ENCODE peak calls at places on chromosomes 3 and 15, in seven cellular contexts. U is bronchial epithelial cell, A is uterus, O is right lobe of liver, R is mucosa of descending colon, N is neural progenitor cell, T is ovary. C is an unnamed sample.

GRCh38 chr15:69604050-69604378 is 151.4 kb downstream of the RPLP1 start:
- DNase-seq in U (peak), A (no peak), O (peak), R (peak), N (no peak), T (no peak), C (no peak)

GRCh38 chr15:67474405-67475080 is 46.4 kb upstream of the C15orf61 start:
- DNase-seq in U (no peak), A (no peak), O (no peak), R (no peak), N (no peak), T (no peak), C (no peak)

GRCh38 chr15:27704939-27705514 is 394.1 kb downstream of the OCA2 start:
- DNase-seq in U (no peak), A (no peak), O (no peak), R (no peak), N (peak), T (no peak), C (no peak)

GRCh38 chr3:85005947-85006346 is 47.2 kb downstream of the CADM2 start:
- DNase-seq in U (no peak), A (no peak), O (no peak), R (no peak), N (peak), T (no peak), C (no peak)

GRCh38 chr3:116561529-116561928 is 116.2 kb upstream of the LSAMP start:
- DNase-seq in U (no peak), A (no peak), O (no peak), R (no peak), N (no peak), T (no peak), C (no peak)

GRCh38 chr15:45634442-45635190 is at the start of gene SQOR:
- DNase-seq in U (peak), A (peak), O (peak), R (peak), N (peak), T (peak), C (no peak)

GRCh38 chr15:38562278-38562677 is 2.3 kb downstream of the RASGRP1 start:
- DNase-seq in U (no peak), A (no peak), O (no peak), R (no peak), N (no peak), T (no peak), C (no peak)

GRCh38 chr3:156668073-156668763 is 6.2 kb upstream of the TIPARP start:
- DNase-seq in U (peak), A (no peak), O (no peak), R (peak), N (no peak), T (no peak), C (no peak)

GRCh38 chr3:37114251-37115145 is 59.9 kb downstream of the LRRFIP2 start:
- DNase-seq in U (peak), A (no peak), O (no peak), R (no peak), N (no peak), T (no peak), C (peak)

GRCh38 chr15:79682285-79682684 is 214.5 kb downstream of the MTHFS start:
- DNase-seq in U (peak), A (peak), O (no peak), R (no peak), N (no peak), T (peak), C (peak)

GRCh38 chr3:171712168-171712938 is 97.9 kb downstream of the PLD1 start:
- DNase-seq in U (peak), A (no peak), O (no peak), R (no peak), N (no peak), T (no peak), C (peak)

GRCh38 chr3:87233805-87234204 is 6.7 kb downstream of the CHMP2B start:
- DNase-seq in U (no peak), A (no peak), O (no peak), R (no peak), N (no peak), T (no peak), C (no peak)

GRCh38 chr15:38069506-38069905 is 135.1 kb downstream of the TMCO5A start:
- DNase-seq in U (peak), A (peak), O (no peak), R (peak), N (peak), T (no peak), C (no peak)

GRCh38 chr3:174023445-174023844 is 625.9 kb downstream of the NLGN1 start:
- DNase-seq in U (no peak), A (no peak), O (no peak), R (no peak), N (no peak), T (no peak), C (no peak)

GRCh38 chr3:196016485-196016884 is 65.4 kb downstream of the TFRC start:
- DNase-seq in U (peak), A (no peak), O (no peak), R (no peak), N (no peak), T (no peak), C (peak)

GRCh38 chr3:106114220-106114619 is 245.4 kb upstream of the CBLB start:
- DNase-seq in U (no peak), A (no peak), O (no peak), R (no peak), N (no peak), T (no peak), C (no peak)

GRCh38 chr15:68782589-68783161 is 38.0 kb downstream of the ANP32A start:
- DNase-seq in U (no peak), A (no peak), O (no peak), R (no peak), N (no peak), T (no peak), C (no peak)

DNA sequence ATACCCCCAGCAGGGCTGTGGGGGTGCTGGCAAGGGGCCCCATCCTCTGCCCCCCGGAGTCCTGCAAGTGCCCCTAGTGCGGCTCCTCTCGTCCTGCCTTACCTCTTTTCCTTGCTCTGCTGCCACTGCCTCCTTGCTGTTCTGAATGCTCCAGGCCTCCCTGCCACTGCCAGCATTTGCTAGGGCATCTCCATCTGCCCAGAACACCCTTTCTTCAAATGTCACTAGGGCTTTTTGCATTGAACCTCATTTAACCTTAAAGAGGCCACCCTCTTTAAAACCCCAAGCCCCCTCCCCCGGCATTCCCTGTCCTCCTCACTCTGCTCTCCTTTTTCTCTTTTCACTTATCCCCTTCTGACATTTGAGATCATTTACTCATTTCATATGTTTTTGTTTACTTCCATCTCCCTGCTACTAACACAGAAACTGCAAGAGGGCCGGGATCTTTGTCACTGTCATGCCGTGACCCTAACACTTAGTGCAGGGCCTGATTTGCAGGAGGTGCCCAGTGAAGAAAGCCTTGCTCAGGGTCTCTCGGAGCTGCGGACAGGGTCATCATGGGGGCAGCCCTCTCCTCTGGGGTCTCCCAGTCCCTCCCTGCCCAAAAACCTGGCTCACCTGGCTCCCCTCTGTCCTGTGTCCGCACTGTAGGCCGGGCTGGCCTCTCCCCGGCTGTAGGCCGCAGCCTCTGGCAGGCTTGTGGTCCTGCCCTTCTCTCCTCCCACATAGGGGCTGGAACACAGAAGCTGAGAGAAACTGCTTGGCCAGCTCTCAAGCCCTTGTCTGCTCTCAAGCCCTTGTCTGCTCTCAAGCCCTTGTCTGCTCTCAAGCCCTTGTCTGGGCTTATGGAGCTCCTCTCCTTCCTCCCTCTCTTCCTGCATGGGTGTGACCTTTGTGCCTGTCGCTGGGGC is at the start of gene ACOX2:
- DNase-seq in U (no peak), A (peak), O (peak), R (peak), N (no peak), T (peak), C (no peak)
- H3K4me3 ChIP-seq in U (no peak), A (peak), O (peak), R (no peak), N (no peak), T (peak), C (peak)

GRCh38 chr3:21297304-21297703 is 453.7 kb downstream of the ZNF385D start:
- DNase-seq in U (no peak), A (no peak), O (no peak), R (no peak), N (no peak), T (no peak), C (no peak)
- TF ChIP-seq CTCF in U (no peak), A (no peak), O (no peak), R (no peak), N (peak), T (no peak), C (no peak)

GRCh38 chr3:149969945-149970715 is 565 bp downstream of the PFN2 start:
- DNase-seq in U (peak), A (peak), O (peak), R (peak), N (peak), T (peak), C (no peak)

GRCh38 chr3:149967067-149967685 is 3.5 kb downstream of the PFN2 start:
- DNase-seq in U (peak), A (no peak), O (no peak), R (no peak), N (peak), T (no peak), C (no peak)

GRCh38 chr3:149969110-149969944 is 1.4 kb downstream of the PFN2 start:
- DNase-seq in U (peak), A (peak), O (no peak), R (no peak), N (peak), T (peak), C (peak)

GRCh38 chr3:149970716-149971402 is at the start of gene PFN2:
- DNase-seq in U (peak), A (peak), O (peak), R (peak), N (peak), T (peak), C (no peak)

DNA sequence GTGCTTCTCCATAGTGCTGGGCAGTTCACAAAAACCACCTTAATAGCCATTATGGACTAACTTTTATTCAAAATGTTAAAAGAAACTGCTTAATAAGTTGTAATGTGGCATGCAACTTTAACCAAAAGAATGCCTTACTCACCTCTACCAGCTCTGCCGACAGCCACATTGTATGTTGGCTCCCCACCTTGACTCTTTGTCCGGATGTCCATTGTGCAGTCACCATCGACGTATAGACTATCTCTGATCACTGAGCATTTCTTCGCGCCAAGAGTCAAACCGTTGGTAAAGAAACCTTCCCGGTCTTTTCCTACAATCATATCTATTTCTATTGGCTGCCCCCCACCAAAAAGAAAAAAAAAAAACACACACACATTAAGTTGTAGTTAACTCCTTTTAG is 2.5 kb downstream of the PFN2 start:
- DNase-seq in U (peak), A (no peak), O (no peak), R (no peak), N (peak), T (no peak), C (no peak)
- H3K4me3 ChIP-seq in U (no peak), A (no peak), O (no peak), R (no peak), N (peak), T (no peak), C (peak)

GRCh38 chr3:125147491-125147820 is 65.1 kb downstream of the SLC12A8 start:
- DNase-seq in U (no peak), A (no peak), O (no peak), R (no peak), N (no peak), T (no peak), C (no peak)
- TF ChIP-seq CTCF in U (no peak), A (no peak), O (no peak), R (no peak), N (no peak), T (no peak), C (no peak)

DNA sequence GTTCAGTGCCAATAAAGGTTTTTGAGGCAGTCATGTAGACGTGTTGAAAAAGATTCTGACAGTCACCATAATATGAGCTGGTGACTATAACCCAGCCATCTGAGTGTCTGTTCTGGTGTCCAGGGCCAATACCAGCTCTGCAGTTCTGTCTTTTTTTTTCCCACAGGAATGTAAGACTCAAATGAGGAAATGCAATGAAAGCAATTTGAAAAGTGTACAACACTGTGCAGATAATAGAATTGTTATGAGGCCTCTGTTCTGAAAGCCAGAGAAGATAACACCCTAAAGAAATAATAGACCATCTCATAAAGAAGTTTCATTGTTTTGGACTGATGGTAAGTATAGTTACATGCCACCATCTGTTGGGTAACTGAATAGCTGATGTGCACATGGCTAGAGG is 57.1 kb downstream of the CLDN1 start:
- DNase-seq in U (peak), A (no peak), O (no peak), R (no peak), N (no peak), T (no peak), C (no peak)
- H3K4me3 ChIP-seq in U (no peak), A (no peak), O (no peak), R (no peak), N (no peak), T (no peak), C (no peak)

GRCh38 chr3:64685800-64686445 is 1.9 kb downstream of the ADAMTS9 start:
- DNase-seq in U (peak), A (peak), O (peak), R (peak), N (peak), T (peak), C (no peak)
- TF ChIP-seq CTCF in U (peak), A (peak), O (peak), R (no peak), N (peak), T (peak), C (peak)

GRCh38 chr3:14296352-14296751 is 106.1 kb upstream of the SLC6A6 start:
- DNase-seq in U (no peak), A (no peak), O (no peak), R (no peak), N (no peak), T (no peak), C (no peak)
- H3K4me3 ChIP-seq in U (no peak), A (no peak), O (no peak), R (no peak), N (no peak), T (no peak), C (no peak)

C was measured in AG04449.